ENCODE peak calls at places on chromosomes 1 and 21, in eight cellular contexts. G, E, Z, I, P, B, X and J are unnamed samples.

GRCh38 chr1:156910309-156910782 is 10.1 kb upstream of the LRRC71 start:
- DNase-seq in P (no peak), Z (no peak), B (peak; percentile 55), X (peak; percentile 71), G (no peak), E (no peak), I (no peak), J (no peak)

GRCh38 chr1:240878631-240879030 is 266.7 kb upstream of the GREM2 start:
- DNase-seq in X (no peak), I (no peak), Z (peak; percentile 33), B (no peak), G (no peak), P (no peak), E (no peak), J (no peak)

GRCh38 chr1:41499591-41499990 is 15.1 kb upstream of the EDN2 start:
- DNase-seq in P (no peak), X (no peak), Z (no peak), I (no peak), B (no peak), E (no peak), G (no peak), J (no peak)

GRCh38 chr1:24861821-24862727 is 68.0 kb downstream of the RUNX3 start:
- DNase-seq in E (no peak), P (no peak), B (no peak), I (no peak), X (no peak), G (no peak), Z (no peak), J (no peak)

GRCh38 chr1:204139088-204139487 is 12.8 kb downstream of the ETNK2 start:
- DNase-seq in G (no peak), P (no peak), I (no peak), B (no peak), X (no peak), E (no peak), Z (no peak), J (no peak)

GRCh38 chr21:41947596-41948403 is 6.0 kb downstream of the C2CD2 start:
- DNase-seq in G (no peak), X (peak; percentile 74), I (no peak), B (no peak), Z (peak; percentile 81), P (no peak), E (no peak), J (no peak)

GRCh38 chr1:67338642-67339041 is 31.0 kb downstream of the IL12RB2 start:
- DNase-seq in P (no peak), G (no peak), X (no peak), E (no peak), B (no peak), Z (no peak), I (peak; percentile 29), J (no peak)

GRCh38 chr1:1599030-1599916 is 662 bp downstream of the FNDC10 start:
- DNase-seq in I (no peak), Z (peak; percentile 23), E (no peak), G (no peak), B (peak; percentile 65), P (no peak), X (no peak), J (no peak)

GRCh38 chr1:246779561-246780175 is 55.5 kb downstream of the SCCPDH start:
- DNase-seq in I (no peak), Z (no peak), P (no peak), B (no peak), X (no peak), E (peak; percentile 8), G (no peak), J (no peak)

GRCh38 chr1:171566467-171566866 is 55.6 kb upstream of the MYOCOS start:
- DNase-seq in Z (peak; percentile 9), P (no peak), B (no peak), E (no peak), I (no peak), G (no peak), X (no peak), J (no peak)

GRCh38 chr1:19442150-19443096 is 42.9 kb downstream of the CAPZB start:
- DNase-seq in Z (peak; percentile 64), B (no peak), E (no peak), G (no peak), P (no peak), I (no peak), X (no peak), J (no peak)

GRCh38 chr1:111983500-111983899 is 6.0 kb downstream of the KCND3 start:
- DNase-seq in X (no peak), Z (no peak), G (no peak), P (no peak), E (no peak), B (no peak), I (no peak), J (no peak)

GRCh38 chr21:45894107-45894810 is 87.3 kb upstream of the COL6A1 start:
- DNase-seq in E (no peak), B (no peak), G (peak; percentile 73), Z (peak; percentile 87), X (no peak), P (peak; percentile 26), I (no peak), J (no peak)

GRCh38 chr1:59223213-59223612 is 73.7 kb upstream of the FGGY start:
- DNase-seq in X (no peak), Z (no peak), G (no peak), I (no peak), B (no peak), P (no peak), E (no peak), J (no peak)

GRCh38 chr1:40841602-40842001 is 20.6 kb downstream of the CITED4 start:
- DNase-seq in X (no peak), G (no peak), I (no peak), P (no peak), B (no peak), E (no peak), Z (no peak), J (no peak)

GRCh38 chr1:206583461-206584264 is 28.6 kb downstream of the EIF2D start:
- DNase-seq in G (peak; percentile 69), X (peak; percentile 83), I (peak; percentile 84), B (peak; percentile 83), P (no peak), E (peak; percentile 75), Z (peak; percentile 69), J (no peak)

GRCh38 chr1:187933562-187934419 is 1105.0 kb downstream of the PLA2G4A start:
- DNase-seq in G (no peak), B (no peak), X (no peak), I (no peak), P (no peak), Z (no peak), E (no peak), J (no peak)

GRCh38 chr1:15851251-15852035 is 3.9 kb downstream of the SPEN start:
- DNase-seq in E (no peak), X (no peak), P (no peak), B (no peak), G (no peak), I (no peak), Z (no peak), J (no peak)

GRCh38 chr1:192235127-192235526 is 76.9 kb downstream of the RGS18 start:
- DNase-seq in B (no peak), I (no peak), Z (no peak), P (no peak), E (no peak), G (no peak), X (no peak), J (no peak)

GRCh38 chr1:32028746-32029145 is 15.1 kb downstream of the KHDRBS1 start:
- DNase-seq in B (no peak), G (no peak), I (no peak), E (no peak), Z (peak; percentile 52), P (no peak), X (no peak), J (no peak)

GRCh38 chr1:84642776-84643175 is 47.5 kb downstream of the SSX2IP start:
- DNase-seq in G (no peak), X (no peak), B (no peak), P (no peak), Z (no peak), I (no peak), E (no peak), J (no peak)

GRCh38 chr1:84643183-84643582 is 47.1 kb downstream of the SSX2IP start:
- DNase-seq in Z (no peak), B (no peak), P (no peak), X (no peak), I (no peak), G (no peak), E (no peak), J (no peak)

DNA sequence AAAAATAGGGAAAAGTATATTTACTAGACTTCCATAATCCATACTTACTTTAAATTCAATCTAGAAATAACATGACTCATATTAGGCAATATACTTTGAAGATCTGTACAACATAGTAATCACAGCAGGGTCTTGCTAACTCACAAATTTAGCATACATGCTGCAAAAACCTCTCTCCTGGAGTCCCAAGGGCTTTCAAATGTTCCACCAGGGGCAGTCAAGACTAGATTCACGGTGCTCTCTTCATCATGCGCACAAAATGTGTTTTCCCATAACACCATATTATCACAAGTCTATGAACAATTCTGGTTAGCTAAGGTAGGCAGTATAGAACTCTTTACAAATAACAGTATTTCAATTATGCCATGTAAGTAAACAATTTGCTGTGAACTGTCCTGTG is 45.8 kb downstream of the SSX2IP start:
- DNase-seq in P (no peak), I (no peak), G (no peak), B (no peak), E (no peak), Z (no peak), X (no peak), J (no peak)
- TF ChIP-seq CTCF in P (no peak), I (no peak), G (no peak), B (no peak), E (no peak), Z (no peak), X (no peak), J (peak; percentile 13)

GRCh38 chr1:50981741-50982140 is 11.7 kb downstream of the CDKN2C start:
- DNase-seq in P (no peak), B (no peak), Z (peak; percentile 59), G (no peak), I (no peak), E (no peak), X (no peak), J (no peak)
- H3K4me3 ChIP-seq in P (no peak overlapping the region), B (no peak overlapping the region), Z (no peak overlapping the region), G (no peak overlapping the region), I (no peak overlapping the region), E (no peak overlapping the region), X (no peak overlapping the region), J (peak overlapping the region; percentile 3)

GRCh38 chr1:211625040-211625439 is 46.1 kb upstream of the SLC30A1 start:
- DNase-seq in P (no peak), B (peak; percentile 44), Z (peak; percentile 72), X (no peak), E (peak; percentile 41), G (no peak), I (peak; percentile 37), J (no peak)
- TF ChIP-seq CTCF in P (peak; percentile 46), B (no peak), Z (peak; percentile 61), X (peak; percentile 27), E (no peak), G (peak; percentile 30), I (peak; percentile 25), J (peak; percentile 58)

DNA sequence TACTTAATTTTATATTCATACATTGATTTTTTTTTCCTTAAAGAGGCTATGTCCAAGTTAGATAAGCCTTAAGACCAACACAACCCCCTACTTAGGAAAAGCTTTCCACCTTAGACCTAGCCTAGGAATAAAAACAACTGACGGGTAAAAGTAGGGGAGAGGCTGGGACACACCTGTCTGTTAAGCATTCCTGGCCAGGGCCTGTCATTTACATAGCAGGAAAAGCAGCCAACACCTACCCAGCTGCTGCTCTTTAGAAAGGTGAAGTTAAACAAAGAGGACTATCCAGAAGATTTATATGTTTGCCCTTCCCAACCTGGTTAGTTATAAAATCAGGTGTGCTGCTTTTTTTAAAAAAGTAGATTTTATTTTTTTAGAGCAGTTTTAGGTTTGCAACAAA is 29.1 kb upstream of the SAMD13 start:
- DNase-seq in P (no peak), X (no peak), Z (no peak), G (no peak), B (no peak), E (no peak), I (peak; percentile 28), J (no peak)
- H3K4me3 ChIP-seq in P (no peak overlapping the region), X (no peak overlapping the region), Z (no peak overlapping the region), G (no peak overlapping the region), B (no peak overlapping the region), E (no peak overlapping the region), I (no peak overlapping the region), J (no peak overlapping the region)